ENCODE peak calls at places on chromosomes 11 and 22, in six cellular contexts. T is GM23338, Q is PC-3, X is SK-N-SH, E is neural progenitor cell, C is GM23248. O is an unnamed sample.

GRCh38 chr11:134384406-134384805 is 27.6 kb downstream of the B3GAT1 start:
- DNase-seq in C (no peak), Q (no peak), E (no peak), X (no peak), T (no peak), O (no peak)

GRCh38 chr11:74948546-74948897 is 369 bp downstream of the XRRA1 start:
- DNase-seq in C (peak; percentile 54), T (no peak), E (no peak), X (peak; percentile 52), Q (no peak), O (no peak)

GRCh38 chr11:12276831-12277475 is 100.4 kb upstream of the PARVA start:
- DNase-seq in E (no peak), X (no peak), C (no peak), Q (no peak), T (no peak), O (no peak)

GRCh38 chr11:30364139-30364875 is 41.4 kb downstream of the ARL14EP start:
- DNase-seq in C (no peak), E (peak; percentile 32), T (peak; percentile 21), X (no peak), Q (no peak), O (no peak)

GRCh38 chr11:10857604-10858504 is at the start of gene ZBED5:
- DNase-seq in E (peak; percentile 99), T (peak; percentile 99), X (peak; percentile 92), C (peak; percentile 99), Q (peak; percentile 97), O (peak; percentile 99)

GRCh38 chr11:67120881-67121710 is 2.0 kb downstream of the KDM2A start:
- DNase-seq in X (no peak), C (peak; percentile 61), E (no peak), Q (peak; percentile 43), T (no peak), O (peak; percentile 65)

GRCh38 chr22:50678651-50679521 is 6.3 kb downstream of the SHANK3 start:
- DNase-seq in T (no peak), X (peak; percentile 11), C (no peak), E (no peak), Q (no peak), O (no peak)

GRCh38 chr22:36201630-36202312 is at the start of gene APOL4:
- DNase-seq in T (no peak), X (peak; percentile 61), Q (no peak), E (no peak), C (peak; percentile 35), O (no peak)

GRCh38 chr11:62613275-62613864 is 313 bp downstream of the ROM1 start:
- DNase-seq in X (no peak), T (no peak), E (no peak), Q (no peak), C (peak; percentile 32), O (no peak)

GRCh38 chr11:1390603-1391164 is 950 bp downstream of the BRSK2 start:
- DNase-seq in E (peak; percentile 90), C (peak; percentile 55), X (peak; percentile 70), Q (no peak), T (peak; percentile 65), O (no peak)

GRCh38 chr11:3972431-3972830 is 117.0 kb downstream of the STIM1 start:
- DNase-seq in X (no peak), E (no peak), T (no peak), Q (no peak), C (no peak), O (no peak)

GRCh38 chr11:3969613-3970012 is 114.1 kb downstream of the STIM1 start:
- DNase-seq in Q (no peak), T (no peak), C (no peak), E (no peak), X (no peak), O (no peak)

GRCh38 chr11:3969200-3969599 is 113.7 kb downstream of the STIM1 start:
- DNase-seq in C (no peak), T (no peak), E (no peak), X (no peak), Q (no peak), O (no peak)

GRCh38 chr11:3970101-3970500 is 114.6 kb downstream of the STIM1 start:
- DNase-seq in X (no peak), E (no peak), T (no peak), Q (no peak), C (no peak), O (no peak)

DNA sequence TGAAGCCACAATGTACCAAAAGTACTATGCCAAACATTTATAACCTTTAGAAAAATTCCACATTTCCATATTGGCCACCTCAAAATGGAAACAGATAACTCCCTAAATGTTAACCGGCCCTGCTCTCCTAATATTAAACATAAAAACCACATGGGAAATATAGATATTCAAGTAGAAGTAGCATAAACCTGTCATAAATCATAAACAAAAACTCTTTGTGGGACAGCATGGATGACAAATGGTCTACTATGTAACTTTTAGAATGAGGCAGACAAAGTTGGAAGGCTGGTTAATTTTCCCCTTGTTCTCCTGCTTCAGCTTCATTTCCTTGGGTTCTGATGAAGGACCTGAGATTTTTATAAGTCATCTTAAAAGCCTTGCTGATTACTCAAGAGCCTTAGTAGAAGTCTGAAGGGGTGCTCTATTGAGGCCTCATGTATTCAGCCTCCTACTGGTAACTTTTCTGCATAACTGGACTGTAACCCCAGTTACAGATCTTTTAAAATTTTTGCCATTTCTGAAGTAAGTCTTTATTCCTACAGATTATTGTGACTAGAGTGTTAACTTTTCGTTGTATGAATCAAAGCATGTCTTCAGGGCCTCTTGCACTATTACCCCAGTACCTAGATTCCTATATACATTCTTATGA is 116.4 kb downstream of the STIM1 start:
- DNase-seq in Q (peak; percentile 7), X (no peak), E (no peak), C (peak; percentile 60), T (no peak), O (no peak)
- TF ChIP-seq EZH2phosphoT487 in Q (no peak), X (no peak), E (no peak), C (no peak), T (no peak), O (no peak)

DNA sequence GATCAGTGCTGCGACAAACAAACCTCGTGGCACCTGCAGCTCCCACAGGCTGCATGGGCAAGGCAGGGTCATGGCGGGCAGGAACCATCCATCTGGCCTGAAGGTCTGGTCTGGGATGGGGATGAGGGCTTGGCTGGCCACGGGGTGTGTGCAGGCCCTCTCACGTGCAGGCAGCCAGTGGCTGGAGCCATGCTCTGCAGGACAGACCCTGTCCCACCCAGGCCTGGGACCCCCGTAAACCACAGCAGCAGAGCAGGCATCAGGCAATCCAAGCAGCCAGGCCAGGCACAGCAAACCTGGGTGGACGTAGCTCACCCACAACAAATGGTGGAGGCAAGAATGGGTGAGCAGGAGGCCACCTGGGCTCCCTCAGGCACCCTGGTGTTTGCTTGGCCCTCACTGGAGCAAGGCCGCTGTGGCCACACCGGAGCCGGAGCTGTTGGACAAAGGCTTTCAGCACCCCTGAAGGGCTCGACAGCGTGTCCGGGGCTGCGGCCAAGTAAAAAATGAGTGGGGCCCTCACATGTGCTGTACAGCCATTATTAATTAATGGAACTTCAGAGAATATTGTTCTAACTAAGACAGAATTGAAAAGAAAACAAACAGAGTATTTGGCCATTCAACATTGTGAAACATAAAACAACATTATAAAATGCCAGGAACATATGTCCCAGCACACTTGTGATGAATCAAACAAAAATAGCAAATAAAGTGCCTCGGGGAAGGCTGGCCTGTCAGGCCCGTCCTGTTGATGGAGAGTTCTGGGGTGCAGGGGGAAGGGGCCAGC is 24.0 kb upstream of the GNB1L start:
- DNase-seq in C (peak; percentile 44), E (no peak), Q (no peak), T (no peak), X (peak; percentile 34), O (no peak)
- H3K4me2 ChIP-seq in C (peak overlapping the region; percentile 54), E (no peak overlapping the region), Q (peak overlapping the region; percentile 48), T (no peak overlapping the region), X (no peak overlapping the region), O (no peak overlapping the region)

GRCh38 chr11:59708537-59708936 is 5.1 kb downstream of the OR10V1 start:
- DNase-seq in Q (no peak), C (no peak), E (no peak), X (no peak), T (no peak), O (no peak)

GRCh38 chr11:59710136-59710847 is 3.4 kb downstream of the OR10V1 start:
- DNase-seq in C (no peak), Q (no peak), X (no peak), T (no peak), E (no peak), O (no peak)

GRCh38 chr11:59707371-59707770 is 6.3 kb downstream of the OR10V1 start:
- DNase-seq in Q (no peak), E (no peak), C (no peak), X (no peak), T (no peak), O (no peak)

GRCh38 chr11:59705281-59705680 is 8.4 kb downstream of the OR10V1 start:
- DNase-seq in Q (no peak), C (peak; percentile 17), X (no peak), E (no peak), T (no peak), O (no peak)

DNA sequence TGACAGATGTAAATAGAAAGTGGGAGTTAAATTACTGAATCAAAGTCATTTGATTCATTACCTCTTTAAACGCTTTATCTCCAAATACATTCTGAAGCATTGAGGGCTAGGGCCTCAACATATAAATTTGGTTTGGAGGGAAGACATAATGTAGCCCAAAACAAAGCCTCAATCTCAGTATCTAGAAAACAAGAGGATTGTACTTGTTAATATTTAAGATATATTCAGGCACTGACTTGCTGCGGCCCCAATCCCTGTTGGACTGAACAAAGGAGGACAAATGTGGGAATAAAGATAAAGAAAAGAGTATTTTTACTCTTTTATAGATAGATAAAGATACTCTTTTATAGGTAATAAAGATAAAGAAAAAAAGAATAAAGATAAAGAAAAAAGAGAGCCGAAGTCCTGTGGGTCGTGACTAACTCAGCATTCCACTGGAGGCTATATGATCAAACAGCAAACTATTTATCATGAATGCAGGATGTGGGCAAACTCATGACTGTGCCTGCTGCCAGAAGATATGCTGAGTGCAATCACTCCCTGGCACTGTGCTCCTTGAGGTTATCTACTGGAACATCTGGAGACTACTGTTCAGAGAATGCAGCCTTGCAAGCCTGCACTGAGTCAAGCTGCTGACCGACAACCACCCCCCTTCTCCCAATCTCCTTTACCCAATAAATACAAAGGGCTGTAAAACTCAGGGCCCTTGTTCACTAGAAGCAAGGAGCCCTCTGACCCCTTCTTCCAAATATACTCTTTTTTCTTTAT is 6.9 kb downstream of the OR10V1 start:
- DNase-seq in E (no peak), X (no peak), C (peak; percentile 68), T (no peak), Q (peak; percentile 90), O (no peak)
- TF ChIP-seq EZH2phosphoT487 in E (no peak), X (no peak), C (no peak), T (no peak), Q (no peak), O (no peak)

GRCh38 chr11:2586793-2587131 is 113.0 kb downstream of the KCNQ1OT1 start:
- DNase-seq in C (no peak), Q (no peak), E (no peak), X (peak; percentile 16), T (no peak), O (no peak)
- H3K4me2 ChIP-seq in C (no peak overlapping the region), Q (no peak overlapping the region), E (no peak overlapping the region), X (no peak overlapping the region), T (no peak overlapping the region), O (no peak overlapping the region)

DNA sequence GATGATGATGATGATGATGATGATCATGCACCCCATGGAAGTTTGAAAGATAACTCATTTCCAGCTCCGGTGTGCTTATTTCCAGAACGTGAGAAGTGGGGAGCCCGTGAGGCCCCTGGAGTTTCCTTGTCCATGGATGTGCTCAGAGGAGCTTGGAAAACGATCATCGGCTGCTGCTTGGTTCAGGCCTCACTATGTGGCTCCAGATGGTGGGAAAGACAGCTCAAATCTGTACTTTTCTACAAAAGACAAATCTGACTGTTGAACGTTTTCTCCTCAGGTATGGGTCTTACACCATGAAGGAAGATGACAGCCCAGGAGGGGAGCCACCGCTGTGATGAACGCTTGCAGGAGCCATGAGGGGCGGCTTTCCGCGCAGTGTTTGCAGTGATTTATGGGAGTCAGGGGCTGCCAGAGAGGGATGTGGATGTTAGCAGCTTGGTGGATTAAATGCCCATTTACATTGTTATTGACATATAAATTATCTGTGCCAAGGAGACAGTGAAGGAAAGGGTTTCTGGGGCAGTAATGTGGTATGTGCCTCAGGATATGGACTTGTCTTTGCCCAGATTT is 109.4 kb upstream of the E2F8 start:
- DNase-seq in Q (no peak), X (no peak), T (no peak), E (no peak), C (no peak), O (no peak)
- TF ChIP-seq EZH2phosphoT487 in Q (no peak), X (no peak), T (no peak), E (no peak), C (no peak), O (no peak)

O was measured in MM.1S.